ENCODE peak calls at places on chromosomes 5 and 9, in nine cellular contexts. F is GM06990, O is GM12891, M is NCI-H774, K is HFFc6, Y is SW480, E is GM23338, P is astrocyte of the spinal cord, W is HS-5. V is an unnamed sample.

GRCh38 chr5:89374144-89374784 is 491.3 kb upstream of the MEF2C start:
- DNase-seq in F (no peak), O (no peak), M (peak), K (no peak), Y (no peak), E (no peak), P (no peak), W (no peak), V (no peak)

GRCh38 chr9:93268551-93269314 is 84.8 kb downstream of the WNK2 start:
- DNase-seq in F (peak), O (peak), M (peak), K (no peak), Y (no peak), E (no peak), P (no peak), W (no peak), V (no peak)

GRCh38 chr9:98037362-98037761 is 19.2 kb upstream of the NANS start:
- DNase-seq in F (no peak), O (no peak), M (no peak), K (peak), Y (no peak), E (no peak), P (no peak), W (no peak), V (no peak)

GRCh38 chr9:132220069-132220468 is 58.2 kb downstream of the NTNG2 start:
- DNase-seq in F (no peak), O (no peak), M (no peak), K (no peak), Y (no peak), E (no peak), P (no peak), W (no peak), V (no peak)

GRCh38 chr9:127698985-127699670 is 7.7 kb upstream of the CFAP157 start:
- DNase-seq in F (peak), O (peak), M (peak), K (peak), Y (peak), E (peak), P (peak), W (peak), V (peak)

GRCh38 chr9:22037954-22038690 is 29.0 kb upstream of the CDKN2B start:
- DNase-seq in F (no peak), O (no peak), M (no peak), K (peak), Y (peak), E (peak), P (peak), W (no peak), V (peak)

GRCh38 chr5:78280261-78280660 is 14.2 kb downstream of the AP3B1 start:
- DNase-seq in F (no peak), O (no peak), M (no peak), K (no peak), Y (no peak), E (no peak), P (no peak), W (no peak), V (no peak)

GRCh38 chr5:107449369-107449768 is 221.4 kb downstream of the EFNA5 start:
- DNase-seq in F (no peak), O (no peak), M (no peak), K (no peak), Y (no peak), E (no peak), P (no peak), W (no peak), V (no peak)

GRCh38 chr9:24841993-24842392 is 296.3 kb upstream of the IZUMO3 start:
- DNase-seq in F (no peak), O (no peak), M (no peak), K (no peak), Y (no peak), E (no peak), P (no peak), W (no peak), V (no peak)

GRCh38 chr9:34675874-34676273 is 13.4 kb upstream of the CCL27 start:
- DNase-seq in F (no peak), O (no peak), M (no peak), K (no peak), Y (no peak), E (no peak), P (no peak), W (no peak), V (no peak)

GRCh38 chr5:4189317-4189716 is 593.7 kb downstream of the IRX1 start:
- DNase-seq in F (no peak), O (no peak), M (no peak), K (no peak), Y (no peak), E (no peak), P (no peak), W (no peak), V (no peak)

GRCh38 chr9:135805422-135806022 is 101.8 kb downstream of the CAMSAP1 start:
- DNase-seq in F (no peak), O (no peak), M (no peak), K (no peak), Y (no peak), E (no peak), P (no peak), W (no peak), V (no peak)

GRCh38 chr5:131368866-131369265 is 105.0 kb downstream of the CDC42SE2 start:
- DNase-seq in F (no peak), O (no peak), M (no peak), K (no peak), Y (no peak), E (no peak), P (no peak), W (no peak), V (no peak)

GRCh38 chr9:104863180-104863883 is 64.6 kb downstream of the ABCA1 start:
- DNase-seq in F (peak), O (peak), M (peak), K (peak), Y (peak), E (peak), P (peak), W (peak), V (peak)

GRCh38 chr5:137075163-137075970 is 423.8 kb downstream of the SPOCK1 start:
- DNase-seq in F (peak), O (peak), M (peak), K (peak), Y (peak), E (peak), P (no peak), W (no peak), V (peak)

GRCh38 chr5:159294921-159295320 is 31.8 kb downstream of the UBLCP1 start:
- DNase-seq in F (no peak), O (no peak), M (no peak), K (no peak), Y (no peak), E (no peak), P (no peak), W (no peak), V (no peak)

GRCh38 chr9:95296761-95297160 is 20.7 kb downstream of the FANCC start:
- DNase-seq in F (no peak), O (no peak), M (no peak), K (no peak), Y (no peak), E (no peak), P (no peak), W (no peak), V (no peak)

GRCh38 chr5:179836225-179837019 is 15.7 kb downstream of the SQSTM1 start:
- DNase-seq in F (no peak), O (no peak), M (no peak), K (no peak), Y (peak), E (peak), P (peak), W (no peak), V (no peak)

GRCh38 chr5:178106556-178107239 is 6.6 kb upstream of the N4BP3 start:
- DNase-seq in F (peak), O (no peak), M (no peak), K (no peak), Y (no peak), E (no peak), P (no peak), W (no peak), V (no peak)

GRCh38 chr5:127801751-127802476 is 98.7 kb downstream of the CCDC192 start:
- DNase-seq in F (no peak), O (no peak), M (no peak), K (peak), Y (no peak), E (no peak), P (peak), W (peak), V (no peak)

GRCh38 chr9:95091971-95092320 is 225.6 kb downstream of the FANCC start:
- DNase-seq in F (no peak), O (no peak), M (no peak), K (peak), Y (peak), E (no peak), P (no peak), W (no peak), V (no peak)

GRCh38 chr9:108609227-108609894 is 246.4 kb downstream of the ACTL7B start:
- DNase-seq in F (no peak), O (no peak), M (no peak), K (no peak), Y (no peak), E (no peak), P (no peak), W (no peak), V (peak)

GRCh38 chr5:158492850-158493249 is 606.9 kb downstream of the EBF1 start:
- DNase-seq in F (no peak), O (no peak), M (no peak), K (no peak), Y (no peak), E (no peak), P (peak), W (no peak), V (no peak)

GRCh38 chr5:169567079-169567478 is 16.5 kb upstream of the SPDL1 start:
- DNase-seq in F (no peak), O (no peak), M (no peak), K (no peak), Y (no peak), E (peak), P (peak), W (no peak), V (no peak)

V was measured in LoVo.